ENCODE peak calls at places on chromosome 1, in eight cellular contexts. N is lung; E is iris pigment epithelial cell; R is progenitor cell of endocrine pancreas; O is caudate nucleus; S is A549; Z is stimulated activated CD4-positive, alpha-beta T cell treated with anti-CD3 and anti-CD28 coated beads, Interleukin-4, amount 100 ng/mL, for 24 hours; Y is mesendoderm. V is an unnamed sample.

GRCh38 chr1:3451994-3452865 is 2.2 kb upstream of the ARHGEF16 start:
- DNase-seq in N (no peak), E (no peak), R (no peak), O (no peak), S (no peak), Z (no peak), Y (no peak), V (no peak)

GRCh38 chr1:6727535-6727934 is 25.9 kb upstream of the DNAJC11 start:
- DNase-seq in N (peak), E (peak), R (peak), O (peak), S (peak), Z (peak), Y (peak), V (no peak)

GRCh38 chr1:173454966-173455524 is 22.1 kb upstream of the PRDX6 start:
- DNase-seq in N (no peak), E (no peak), R (no peak), O (no peak), S (no peak), Z (no peak), Y (no peak), V (no peak)

GRCh38 chr1:184811439-184812111 is 56.9 kb upstream of the EDEM3 start:
- DNase-seq in N (no peak), E (no peak), R (no peak), O (no peak), S (no peak), Z (no peak), Y (no peak), V (no peak)

GRCh38 chr1:6852136-6852890 is 67.1 kb downstream of the CAMTA1 start:
- DNase-seq in N (no peak), E (no peak), R (no peak), O (no peak), S (no peak), Z (no peak), Y (no peak), V (no peak)

GRCh38 chr1:116765962-116766361 is 11.7 kb downstream of the CD2 start:
- DNase-seq in N (no peak), E (peak), R (no peak), O (no peak), S (no peak), Z (no peak), Y (peak), V (no peak)

GRCh38 chr1:160637821-160638539 is 8.9 kb downstream of the SLAMF1 start:
- DNase-seq in N (no peak), E (peak), R (no peak), O (no peak), S (no peak), Z (peak), Y (peak), V (no peak)

GRCh38 chr1:27522148-27522859 is 32.3 kb upstream of the WASF2 start:
- DNase-seq in N (no peak), E (no peak), R (no peak), O (no peak), S (no peak), Z (peak), Y (no peak), V (no peak)

GRCh38 chr1:225879521-225880209 is 2.5 kb downstream of the TMEM63A start:
- DNase-seq in N (no peak), E (no peak), R (no peak), O (peak), S (no peak), Z (peak), Y (no peak), V (no peak)

GRCh38 chr1:218025454-218025853 is 259.6 kb upstream of the RRP15 start:
- DNase-seq in N (no peak), E (peak), R (no peak), O (no peak), S (no peak), Z (no peak), Y (no peak), V (no peak)

GRCh38 chr1:1183833-1184775 is 10.4 kb downstream of the TTLL10 start:
- DNase-seq in N (no peak), E (no peak), R (no peak), O (no peak), S (no peak), Z (no peak), Y (no peak), V (no peak)

GRCh38 chr1:169928438-169929209 is 34.9 kb upstream of the SCYL3 start:
- DNase-seq in N (no peak), E (peak), R (no peak), O (no peak), S (no peak), Z (no peak), Y (peak), V (peak)

GRCh38 chr1:119587328-119587727 is 60.7 kb downstream of the ZNF697 start:
- DNase-seq in N (no peak), E (peak), R (no peak), O (no peak), S (no peak), Z (no peak), Y (no peak), V (no peak)

GRCh38 chr1:33126411-33127000 is 45.6 kb downstream of the AZIN2 start:
- DNase-seq in N (no peak), E (no peak), R (no peak), O (no peak), S (no peak), Z (no peak), Y (no peak), V (no peak)

GRCh38 chr1:206930210-206930798 is 8.6 kb upstream of the FCMR start:
- DNase-seq in N (no peak), E (no peak), R (no peak), O (no peak), S (no peak), Z (peak), Y (no peak), V (no peak)

GRCh38 chr1:225427249-225428065 is at the start of gene LBR:
- DNase-seq in N (no peak), E (peak), R (peak), O (peak), S (no peak), Z (peak), Y (no peak), V (no peak)

GRCh38 chr1:54867717-54868057 is 19.3 kb downstream of the DHCR24 start:
- DNase-seq in N (no peak), E (no peak), R (no peak), O (no peak), S (no peak), Z (no peak), Y (no peak), V (no peak)